ENCODE peak calls at places on chromosomes 7 and 10, in five cellular contexts. C, E, H, G and O are unnamed samples.

GRCh38 chr7:40887099-40887498 is 752.3 kb downstream of the SUGCT start:
- DNase-seq in C (no peak), H (no peak), E (peak; percentile 66), G (no peak), O (peak; percentile 29)

GRCh38 chr10:75379234-75379724 is 22.3 kb downstream of the ZNF503 start:
- DNase-seq in G (no peak), H (no peak), E (no peak), C (no peak), O (no peak)

GRCh38 chr7:108497082-108497725 is 28.7 kb downstream of the PNPLA8 start:
- DNase-seq in E (peak; percentile 60), C (peak; percentile 3), H (no peak), G (peak; percentile 32), O (peak; percentile 47)

GRCh38 chr7:27520828-27521790 is 141.6 kb downstream of the HIBADH start:
- DNase-seq in C (peak; percentile 55), H (no peak), E (peak; percentile 5), G (peak; percentile 59), O (no peak)

GRCh38 chr10:75598998-75599397 is 167.6 kb downstream of the LRMDA start:
- DNase-seq in H (no peak), E (no peak), G (no peak), C (no peak), O (no peak)

GRCh38 chr7:28626629-28627262 is 214.4 kb downstream of the CREB5 start:
- DNase-seq in E (peak; percentile 15), G (peak; percentile 21), C (no peak), H (no peak), O (peak; percentile 15)

GRCh38 chr7:37432240-37432917 is 16.3 kb downstream of the ELMO1 start:
- DNase-seq in E (no peak), G (no peak), H (no peak), C (no peak), O (no peak)

GRCh38 chr7:24129597-24129996 is 154.4 kb upstream of the NPY start:
- DNase-seq in E (no peak), C (peak; percentile 41), H (no peak), G (no peak), O (no peak)

GRCh38 chr10:7610651-7611389 is 55.9 kb downstream of the ITIH5 start:
- DNase-seq in E (no peak), G (peak; percentile 27), C (peak; percentile 69), H (no peak), O (peak; percentile 18)

GRCh38 chr7:127690806-127691205 is 38.8 kb downstream of the SND1 start:
- DNase-seq in H (no peak), G (no peak), E (no peak), C (no peak), O (no peak)

GRCh38 chr10:112827091-112827490 is 123.0 kb upstream of the TCF7L2 start:
- DNase-seq in E (no peak), H (no peak), G (no peak), C (no peak), O (no peak)

GRCh38 chr7:55140221-55140980 is 121.6 kb downstream of the EGFR start:
- DNase-seq in G (no peak), C (peak; percentile 37), H (no peak), E (peak; percentile 63), O (no peak)

GRCh38 chr7:83060218-83060617 is 102.5 kb downstream of the PCLO start:
- DNase-seq in E (no peak), H (no peak), C (no peak), G (no peak), O (no peak)

GRCh38 chr7:135290594-135290993 is 57.0 kb downstream of the STRA8 start:
- DNase-seq in G (no peak), H (no peak), C (no peak), E (no peak), O (no peak)

GRCh38 chr7:108442039-108442568 is 14.1 kb downstream of the NRCAM start:
- DNase-seq in C (no peak), G (no peak), H (no peak), E (no peak), O (no peak)

GRCh38 chr7:15041226-15041625 is 138.7 kb upstream of the DGKB start:
- DNase-seq in G (no peak), H (no peak), C (peak; percentile 1), E (no peak), O (no peak)

GRCh38 chr10:29636178-29636577 is 1.4 kb upstream of the SVIL start:
- DNase-seq in H (no peak), E (peak; percentile 73), C (no peak), G (no peak), O (peak; percentile 70)

GRCh38 chr7:112726076-112726475 is 64.1 kb downstream of the TMEM168 start:
- DNase-seq in C (no peak), G (no peak), E (no peak), H (no peak), O (no peak)

GRCh38 chr10:120979435-120980315 is 128.5 kb downstream of the WDR11 start:
- DNase-seq in E (peak; percentile 2), H (peak; percentile 59), G (peak; percentile 82), C (no peak), O (no peak)

GRCh38 chr10:69974551-69975155 is 78.0 kb upstream of the MACROH2A2 start:
- DNase-seq in C (peak; percentile 67), E (peak; percentile 70), G (no peak), H (no peak), O (peak; percentile 90)

GRCh38 chr7:24138366-24138765 is 145.6 kb upstream of the NPY start:
- DNase-seq in G (no peak), H (no peak), C (no peak), E (no peak), O (no peak)

GRCh38 chr10:111835562-111835961 is 348.0 kb downstream of the GPAM start:
- DNase-seq in C (no peak), E (peak; percentile 4), G (no peak), H (no peak), O (no peak)

GRCh38 chr7:37248396-37248836 is 200.2 kb downstream of the ELMO1 start:
- DNase-seq in E (no peak), H (no peak), C (no peak), G (no peak), O (no peak)

GRCh38 chr7:35975851-35976454 is 175.1 kb downstream of the SEPTIN7 start:
- DNase-seq in G (peak; percentile 66), E (peak; percentile 79), C (peak; percentile 56), H (no peak), O (peak; percentile 66)

GRCh38 chr10:12597176-12597575 is 247.8 kb downstream of the CAMK1D start:
- DNase-seq in C (no peak), G (no peak), H (no peak), E (no peak), O (no peak)

GRCh38 chr7:88095-88926 is 104.1 kb upstream of the FAM20C start:
- DNase-seq in H (no peak), C (no peak), G (no peak), E (no peak), O (no peak)

GRCh38 chr10:88541116-88541626 is 41.9 kb downstream of the RNLS start:
- DNase-seq in G (no peak), E (no peak), H (no peak), C (no peak), O (no peak)

GRCh38 chr10:9222917-9223316 is 1168.4 kb downstream of the GATA3 start:
- DNase-seq in E (no peak), C (no peak), G (no peak), H (no peak), O (peak; percentile 11)

GRCh38 chr10:11153245-11153644 is 135.6 kb downstream of the CELF2 start:
- DNase-seq in C (no peak), E (no peak), H (no peak), G (no peak), O (no peak)
- TF ChIP-seq CTCF in C (no peak), E (no peak), H (no peak), G (no peak), O (no peak)

GRCh38 chr7:3564231-3564630 is 263.2 kb downstream of the SDK1 start:
- DNase-seq in H (no peak), C (no peak), G (no peak), E (no peak), O (no peak)
- TF ChIP-seq CTCF in H (no peak), C (no peak), G (no peak), E (no peak), O (no peak)

DNA sequence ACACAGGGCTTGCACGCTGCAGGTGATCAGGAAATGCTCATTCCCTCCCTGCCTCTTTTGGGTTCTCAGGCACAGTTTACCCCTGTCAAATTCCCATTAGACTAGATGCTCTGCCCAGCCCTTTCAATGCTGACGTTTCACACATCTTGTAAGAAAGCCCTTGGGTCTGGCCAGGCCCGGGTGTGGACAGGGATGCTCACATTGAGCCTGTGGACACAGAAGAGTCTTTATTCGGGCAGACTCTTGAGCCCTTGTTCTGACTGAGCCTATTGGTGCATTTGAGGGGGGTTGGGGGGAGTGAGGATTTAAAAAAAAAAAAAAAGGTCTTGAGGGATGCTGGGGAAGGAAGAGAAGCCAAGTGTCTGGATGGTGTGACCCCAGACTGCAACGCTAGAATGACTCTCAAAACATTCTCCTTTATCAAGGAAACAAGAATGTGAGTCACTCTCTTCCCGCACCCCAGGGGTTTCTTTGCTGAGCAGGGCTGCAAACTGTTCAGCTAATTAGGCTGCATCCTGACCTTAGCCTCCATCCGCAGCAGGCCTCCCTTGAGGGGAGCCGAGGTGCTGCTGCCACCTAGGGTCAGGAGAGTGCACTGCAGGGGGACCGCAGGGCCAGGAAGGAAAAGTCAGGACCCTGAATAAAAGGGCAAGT is 53.6 kb upstream of the TMEM72 start:
- DNase-seq in C (peak; percentile 54), E (peak; percentile 94), G (peak; percentile 50), H (peak; percentile 72), O (peak; percentile 88)
- TF ChIP-seq CTCF in C (peak; percentile 100), E (peak; percentile 100), G (peak; percentile 99), H (peak; percentile 92), O (peak; percentile 99)

DNA sequence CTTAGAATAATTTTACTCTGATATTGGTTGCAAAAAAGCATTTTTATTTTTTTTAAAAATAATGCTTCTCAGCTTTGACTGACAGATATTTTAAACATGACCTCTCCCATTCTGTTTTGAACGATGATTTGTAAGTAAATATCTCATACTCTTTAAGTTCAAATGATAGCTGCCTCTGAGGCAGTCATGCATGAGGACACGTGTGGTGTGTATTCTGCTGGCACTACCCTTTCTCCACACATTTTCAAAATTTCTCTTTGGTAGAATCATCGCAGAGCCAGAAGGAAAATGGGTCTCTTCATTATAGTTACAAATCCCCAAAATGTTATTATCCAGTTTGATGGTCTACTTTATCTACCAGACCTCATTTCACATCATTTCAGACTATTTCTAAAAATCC is 55.1 kb downstream of the FZD1 start:
- DNase-seq in G (no peak), H (no peak), E (no peak), C (no peak), O (no peak)
- TF ChIP-seq CTCF in G (no peak), H (no peak), E (no peak), C (no peak), O (no peak)

GRCh38 chr7:10708447-10708846 is 265.2 kb upstream of the PHF14 start:
- DNase-seq in H (no peak), E (no peak), C (no peak), G (no peak), O (no peak)
- TF ChIP-seq CTCF in H (no peak), E (peak; percentile 47), C (no peak), G (no peak), O (no peak)